ENCODE peak calls at places on chromosomes 5 and 9, in ten cellular contexts. P is AG09309, F is lung microvascular endothelial cell, B is GM03348, X is pons, H is fibroblast of villous mesenchyme, Z is NAMALWA, O is A172, A is amniotic stem cell, E is PC-9. I is an unnamed sample.
A peak's percentile ranks its signal among the peaks of the same experiment; 100 is the strongest.

GRCh38 chr5:98769256-98770157 is 4.0 kb upstream of the RGMB start:
- DNase-seq in P (no peak), F (peak; percentile 59), B (peak; percentile 77), X (peak; percentile 61), H (peak; percentile 69), Z (no peak), O (peak; percentile 46), A (peak; percentile 78), E (peak; percentile 13), I (peak; percentile 76)

GRCh38 chr5:38011641-38012188 is 171.9 kb upstream of the GDNF start:
- DNase-seq in P (no peak), F (no peak), B (no peak), X (no peak), H (no peak), Z (no peak), O (no peak), A (no peak), E (no peak), I (no peak)

GRCh38 chr9:73143606-73144328 is 7.9 kb upstream of the ANXA1 start:
- DNase-seq in P (peak; percentile 62), F (no peak), B (peak; percentile 69), X (no peak), H (peak; percentile 90), Z (no peak), O (peak; percentile 92), A (peak; percentile 55), E (peak; percentile 39), I (peak; percentile 85)

GRCh38 chr9:90958328-90958727 is 156.7 kb downstream of the SYK start:
- DNase-seq in P (no peak), F (no peak), B (no peak), X (no peak), H (no peak), Z (no peak), O (no peak), A (no peak), E (peak; percentile 68), I (no peak)

GRCh38 chr9:114226289-114227055 is 71.1 kb downstream of the COL27A1 start:
- DNase-seq in P (no peak), F (no peak), B (no peak), X (no peak), H (no peak), Z (no peak), O (peak; percentile 25), A (no peak), E (no peak), I (no peak)

GRCh38 chr5:174526177-174526576 is 198.2 kb upstream of the MSX2 start:
- DNase-seq in P (no peak), F (no peak), B (no peak), X (no peak), H (no peak), Z (no peak), O (no peak), A (no peak), E (no peak), I (no peak)

GRCh38 chr5:37926732-37927131 is 86.9 kb upstream of the GDNF start:
- DNase-seq in P (peak; percentile 4), F (no peak), B (peak; percentile 13), X (no peak), H (peak; percentile 26), Z (no peak), O (no peak), A (no peak), E (no peak), I (peak; percentile 1)

GRCh38 chr9:69198526-69199250 is 24.6 kb downstream of the TJP2 start:
- DNase-seq in P (no peak), F (no peak), B (no peak), X (peak; percentile 83), H (peak; percentile 49), Z (no peak), O (no peak), A (no peak), E (no peak), I (no peak)

GRCh38 chr5:80147119-80147815 is 108.6 kb downstream of the SERINC5 start:
- DNase-seq in P (no peak), F (no peak), B (no peak), X (no peak), H (no peak), Z (peak; percentile 15), O (no peak), A (no peak), E (no peak), I (no peak)

GRCh38 chr5:89457411-89458329 is 574.7 kb upstream of the MEF2C start:
- DNase-seq in P (peak; percentile 44), F (peak; percentile 64), B (peak; percentile 56), X (no peak), H (peak; percentile 3), Z (no peak), O (peak; percentile 97), A (peak; percentile 8), E (peak; percentile 53), I (peak; percentile 96)

GRCh38 chr5:34790087-34790486 is 48.9 kb upstream of the TTC23L start:
- DNase-seq in P (no peak), F (no peak), B (no peak), X (peak; percentile 62), H (no peak), Z (no peak), O (no peak), A (no peak), E (no peak), I (no peak)

GRCh38 chr5:29963956-29964355 is 1229.5 kb upstream of the CDH6 start:
- DNase-seq in P (no peak), F (no peak), B (no peak), X (no peak), H (no peak), Z (no peak), O (peak; percentile 11), A (no peak), E (no peak), I (no peak)

GRCh38 chr5:156477196-156477595 is 150.2 kb downstream of the SGCD start:
- DNase-seq in P (no peak), F (no peak), B (peak; percentile 11), X (peak; percentile 58), H (no peak), Z (no peak), O (peak; percentile 4), A (no peak), E (no peak), I (no peak)

GRCh38 chr9:3931996-3932906 is 367.6 kb downstream of the GLIS3 start:
- DNase-seq in P (peak; percentile 57), F (no peak), B (peak; percentile 47), X (no peak), H (no peak), Z (no peak), O (peak; percentile 52), A (no peak), E (no peak), I (no peak)

GRCh38 chr5:146042628-146043279 is 62.6 kb downstream of the PLAC8L1 start:
- DNase-seq in P (peak; percentile 4), F (no peak), B (peak; percentile 65), X (no peak), H (peak; percentile 67), Z (no peak), O (peak; percentile 95), A (no peak), E (peak; percentile 66), I (peak; percentile 84)

GRCh38 chr5:134526483-134527155 is 1.1 kb downstream of the JADE2 start:
- DNase-seq in P (no peak), F (peak; percentile 88), B (peak; percentile 82), X (no peak), H (no peak), Z (peak; percentile 83), O (peak; percentile 72), A (no peak), E (peak; percentile 82), I (no peak)

GRCh38 chr9:120477534-120478001 is 102.4 kb downstream of the CDK5RAP2 start:
- DNase-seq in P (peak; percentile 78), F (peak; percentile 72), B (peak; percentile 84), X (peak; percentile 72), H (peak; percentile 89), Z (peak; percentile 43), O (peak; percentile 62), A (peak; percentile 45), E (peak; percentile 52), I (peak; percentile 42)

GRCh38 chr5:160008877-160009590 is at the start of gene TTC1:
- DNase-seq in P (peak; percentile 93), F (peak; percentile 100), B (peak; percentile 94), X (peak; percentile 100), H (peak; percentile 100), Z (peak; percentile 100), O (peak; percentile 99), A (peak; percentile 98), E (peak; percentile 90), I (peak; percentile 99)

GRCh38 chr9:89519393-89519805 is 21.5 kb upstream of the SEMA4D start:
- DNase-seq in P (no peak), F (peak; percentile 79), B (no peak), X (no peak), H (peak; percentile 5), Z (no peak), O (peak; percentile 58), A (no peak), E (peak; percentile 72), I (peak; percentile 28)

GRCh38 chr5:62578540-62578939 is at the start of gene LRRC70:
- DNase-seq in P (no peak), F (peak; percentile 98), B (no peak), X (peak; percentile 39), H (peak; percentile 75), Z (peak; percentile 82), O (peak; percentile 7), A (no peak), E (no peak), I (no peak)

GRCh38 chr5:124621279-124621678 is 125.2 kb downstream of the ZNF608 start:
- DNase-seq in P (no peak), F (no peak), B (no peak), X (no peak), H (no peak), Z (no peak), O (no peak), A (no peak), E (no peak), I (no peak)

GRCh38 chr5:179680780-179681411 is at the start of gene CBY3:
- DNase-seq in P (no peak), F (no peak), B (no peak), X (no peak), H (no peak), Z (no peak), O (peak; percentile 33), A (no peak), E (peak; percentile 33), I (no peak)

GRCh38 chr5:56456002-56456401 is 222.9 kb upstream of the ANKRD55 start:
- DNase-seq in P (no peak), F (no peak), B (peak; percentile 64), X (no peak), H (no peak), Z (no peak), O (peak; percentile 36), A (peak; percentile 27), E (no peak), I (no peak)

GRCh38 chr5:10307206-10308148 is at the start of gene CMBL:
- DNase-seq in P (no peak), F (peak; percentile 51), B (peak; percentile 79), X (no peak), H (peak; percentile 50), Z (no peak), O (peak; percentile 73), A (no peak), E (peak; percentile 94), I (peak; percentile 87)

GRCh38 chr5:54311178-54311811 is 922 bp upstream of the ARL15 start:
- DNase-seq in P (no peak), F (peak; percentile 24), B (peak; percentile 31), X (peak; percentile 40), H (peak; percentile 50), Z (peak; percentile 59), O (no peak), A (peak; percentile 2), E (no peak), I (no peak)

GRCh38 chr5:1380011-1380817 is 35.3 kb upstream of the CLPTM1L start:
- DNase-seq in P (no peak), F (peak; percentile 39), B (peak; percentile 54), X (no peak), H (peak; percentile 31), Z (peak; percentile 52), O (no peak), A (no peak), E (no peak), I (no peak)

GRCh38 chr5:115543931-115544370 is 624 bp downstream of the FEM1C start:
- DNase-seq in P (peak; percentile 16), F (peak; percentile 59), B (peak; percentile 39), X (peak; percentile 72), H (peak; percentile 76), Z (peak; percentile 78), O (peak; percentile 39), A (peak; percentile 26), E (no peak), I (peak; percentile 49)

GRCh38 chr9:131167146-131167692 is 41.8 kb downstream of the NUP214 start:
- DNase-seq in P (no peak), F (no peak), B (no peak), X (no peak), H (no peak), Z (no peak), O (no peak), A (no peak), E (no peak), I (no peak)